ENCODE peak calls at places on chromosomes 1 and 21, in five cellular contexts. One of them, this sample, is unnamed. For H3K4me1, the result is how much of the 10 kb centered on the place peaks cover.

GRCh38 chr1:119940697-119941096 is 44.4 kb upstream of the ADAM30 start:
- DNase-seq in SJSA1: no peak
- DNase-seq in heart right ventricle: no peak
- DNase-seq in A673: no peak
- DNase-seq in ascending aorta: no peak
- DNase-seq in this sample: no peak

GRCh38 chr1:109539676-109540075 is at the start of gene GPR61:
- DNase-seq in SJSA1: no peak
- DNase-seq in heart right ventricle: no peak
- DNase-seq in A673: no peak
- DNase-seq in ascending aorta: no peak
- DNase-seq in this sample: no peak

GRCh38 chr1:115454835-115455511 is 116.9 kb upstream of the NGF start:
- DNase-seq in SJSA1: peak
- DNase-seq in heart right ventricle: peak
- DNase-seq in A673: no peak
- DNase-seq in ascending aorta: no peak
- DNase-seq in this sample: peak

GRCh38 chr1:234164098-234164709 is 209.1 kb upstream of the COA6 start:
- DNase-seq in SJSA1: no peak
- DNase-seq in heart right ventricle: no peak
- DNase-seq in A673: no peak
- DNase-seq in ascending aorta: no peak
- DNase-seq in this sample: no peak

GRCh38 chr1:211017066-211017691 is 116.8 kb downstream of the KCNH1 start:
- DNase-seq in SJSA1: peak
- DNase-seq in heart right ventricle: no peak
- DNase-seq in A673: no peak
- DNase-seq in ascending aorta: no peak
- DNase-seq in this sample: peak

GRCh38 chr1:171595324-171595723 is 26.7 kb upstream of the MYOCOS start:
- DNase-seq in SJSA1: peak
- DNase-seq in heart right ventricle: no peak
- DNase-seq in A673: no peak
- DNase-seq in ascending aorta: no peak
- DNase-seq in this sample: no peak

GRCh38 chr1:44609412-44609767 is 64.9 kb downstream of the TMEM53 start:
- DNase-seq in SJSA1: peak
- DNase-seq in heart right ventricle: peak
- DNase-seq in A673: peak
- DNase-seq in ascending aorta: peak
- DNase-seq in this sample: peak

GRCh38 chr1:93753766-93754763 is 72.4 kb upstream of the BCAR3 start:
- DNase-seq in SJSA1: peak
- DNase-seq in heart right ventricle: no peak
- DNase-seq in A673: no peak
- DNase-seq in ascending aorta: no peak
- DNase-seq in this sample: peak

GRCh38 chr1:219374167-219374566 is 200.5 kb downstream of the LYPLAL1 start:
- DNase-seq in SJSA1: no peak
- DNase-seq in heart right ventricle: no peak
- DNase-seq in A673: no peak
- DNase-seq in ascending aorta: no peak
- DNase-seq in this sample: no peak

GRCh38 chr1:173117108-173117633 is 66.4 kb upstream of the TNFSF18 start:
- DNase-seq in SJSA1: no peak
- DNase-seq in heart right ventricle: no peak
- DNase-seq in A673: no peak
- DNase-seq in ascending aorta: no peak
- DNase-seq in this sample: no peak

GRCh38 chr1:231188072-231188471 is 26.2 kb downstream of the TRIM67 start:
- DNase-seq in SJSA1: no peak
- DNase-seq in heart right ventricle: no peak
- DNase-seq in A673: no peak
- DNase-seq in ascending aorta: no peak
- DNase-seq in this sample: no peak

GRCh38 chr1:204493145-204493881 is 1.3 kb downstream of the PIK3C2B start:
- DNase-seq in SJSA1: no peak
- DNase-seq in heart right ventricle: peak
- DNase-seq in A673: peak
- DNase-seq in ascending aorta: peak
- DNase-seq in this sample: peak

GRCh38 chr21:15669247-15669646 is 60.5 kb upstream of the USP25 start:
- DNase-seq in SJSA1: no peak
- DNase-seq in heart right ventricle: no peak
- DNase-seq in A673: peak
- DNase-seq in ascending aorta: no peak
- DNase-seq in this sample: no peak

GRCh38 chr21:31630062-31630711 is 29.3 kb upstream of the SOD1 start:
- DNase-seq in SJSA1: peak
- DNase-seq in heart right ventricle: no peak
- DNase-seq in A673: peak
- DNase-seq in ascending aorta: peak
- DNase-seq in this sample: peak

GRCh38 chr1:55527831-55528230 is 312.7 kb upstream of the USP24 start:
- DNase-seq in SJSA1: no peak
- DNase-seq in heart right ventricle: no peak
- DNase-seq in A673: no peak
- DNase-seq in ascending aorta: no peak
- DNase-seq in this sample: no peak

GRCh38 chr1:183032122-183032921 is 9.1 kb downstream of the LAMC1 start:
- DNase-seq in SJSA1: peak
- DNase-seq in heart right ventricle: no peak
- DNase-seq in A673: peak
- DNase-seq in ascending aorta: no peak
- DNase-seq in this sample: peak

GRCh38 chr1:201678264-201679101 is 139.6 kb downstream of the NAV1 start:
- DNase-seq in SJSA1: peak
- DNase-seq in heart right ventricle: no peak
- DNase-seq in A673: peak
- DNase-seq in ascending aorta: no peak
- DNase-seq in this sample: no peak

GRCh38 chr1:18751425-18751824 is 108.0 kb downstream of the TAS1R2 start:
- DNase-seq in SJSA1: no peak
- DNase-seq in heart right ventricle: no peak
- DNase-seq in A673: no peak
- DNase-seq in ascending aorta: no peak
- DNase-seq in this sample: peak

GRCh38 chr1:66368261-66368660 is 165.7 kb upstream of the SGIP1 start:
- DNase-seq in SJSA1: no peak
- DNase-seq in heart right ventricle: no peak
- DNase-seq in A673: no peak
- DNase-seq in ascending aorta: no peak
- DNase-seq in this sample: no peak

GRCh38 chr21:31921079-31921478 is 48.3 kb downstream of the HUNK start:
- DNase-seq in SJSA1: peak
- DNase-seq in heart right ventricle: no peak
- DNase-seq in A673: no peak
- DNase-seq in ascending aorta: no peak
- DNase-seq in this sample: no peak

GRCh38 chr1:12556368-12556930 is 61.6 kb downstream of the DHRS3 start:
- DNase-seq in SJSA1: peak
- DNase-seq in heart right ventricle: no peak
- DNase-seq in A673: no peak
- DNase-seq in ascending aorta: peak
- DNase-seq in this sample: peak

GRCh38 chr1:6824665-6825368 is 39.6 kb downstream of the CAMTA1 start:
- DNase-seq in SJSA1: no peak
- DNase-seq in heart right ventricle: no peak
- DNase-seq in A673: no peak
- DNase-seq in ascending aorta: no peak
- DNase-seq in this sample: no peak
- H3K4me3 ChIP-seq in SJSA1: no peak
- H3K4me3 ChIP-seq in heart right ventricle: no peak
- H3K4me3 ChIP-seq in A673: no peak
- H3K4me3 ChIP-seq in ascending aorta: peak
- H3K4me3 ChIP-seq in this sample: no peak

DNA sequence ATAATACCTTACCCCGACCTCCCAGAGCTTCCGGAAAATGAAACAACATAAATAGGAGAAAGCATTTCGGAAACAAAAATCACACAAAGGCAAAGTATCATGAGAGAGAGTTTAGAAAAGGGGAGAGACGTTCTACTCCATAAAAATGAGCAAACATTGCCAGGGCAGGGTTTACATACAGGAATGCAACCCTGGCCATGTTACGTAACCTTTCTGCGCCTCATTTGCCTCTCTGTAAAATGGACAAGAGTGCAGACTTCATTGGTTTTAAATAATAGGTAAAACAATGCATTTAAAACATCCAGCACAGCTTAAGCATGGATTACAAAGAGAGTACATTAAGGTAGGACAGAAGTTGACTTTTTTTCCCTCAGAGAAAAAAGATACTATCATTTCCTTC is 45.6 kb downstream of the PHC2 start:
- DNase-seq in SJSA1: no peak
- DNase-seq in heart right ventricle: no peak
- DNase-seq in A673: no peak
- DNase-seq in ascending aorta: no peak
- DNase-seq in this sample: no peak
- H3K4me1 ChIP-seq in SJSA1: under half
- H3K4me1 ChIP-seq in heart right ventricle: half or more
- H3K4me1 ChIP-seq in A673: under half
- H3K4me1 ChIP-seq in ascending aorta: under half
- H3K4me1 ChIP-seq in this sample: half or more

GRCh38 chr1:111448918-111449702 is at the start of the genes ATP5PB and WDR77:
- DNase-seq in SJSA1: peak
- DNase-seq in heart right ventricle: peak
- DNase-seq in A673: peak
- DNase-seq in ascending aorta: peak
- DNase-seq in this sample: peak
- H3K4me3 ChIP-seq in SJSA1: peak
- H3K4me3 ChIP-seq in heart right ventricle: peak
- H3K4me3 ChIP-seq in A673: peak
- H3K4me3 ChIP-seq in ascending aorta: peak
- H3K4me3 ChIP-seq in this sample: peak

GRCh38 chr1:54337928-54338327 is 68.3 kb downstream of the SSBP3 start:
- DNase-seq in SJSA1: peak
- DNase-seq in heart right ventricle: no peak
- DNase-seq in A673: no peak
- DNase-seq in ascending aorta: no peak
- DNase-seq in this sample: no peak

GRCh38 chr1:54334996-54335395 is 71.2 kb downstream of the SSBP3 start:
- DNase-seq in SJSA1: no peak
- DNase-seq in heart right ventricle: no peak
- DNase-seq in A673: no peak
- DNase-seq in ascending aorta: no peak
- DNase-seq in this sample: peak

GRCh38 chr1:54335396-54336056 is 70.7 kb downstream of the SSBP3 start:
- DNase-seq in SJSA1: peak
- DNase-seq in heart right ventricle: peak
- DNase-seq in A673: peak
- DNase-seq in ascending aorta: peak
- DNase-seq in this sample: peak

GRCh38 chr1:54337034-54337433 is 69.2 kb downstream of the SSBP3 start:
- DNase-seq in SJSA1: no peak
- DNase-seq in heart right ventricle: no peak
- DNase-seq in A673: no peak
- DNase-seq in ascending aorta: no peak
- DNase-seq in this sample: no peak

DNA sequence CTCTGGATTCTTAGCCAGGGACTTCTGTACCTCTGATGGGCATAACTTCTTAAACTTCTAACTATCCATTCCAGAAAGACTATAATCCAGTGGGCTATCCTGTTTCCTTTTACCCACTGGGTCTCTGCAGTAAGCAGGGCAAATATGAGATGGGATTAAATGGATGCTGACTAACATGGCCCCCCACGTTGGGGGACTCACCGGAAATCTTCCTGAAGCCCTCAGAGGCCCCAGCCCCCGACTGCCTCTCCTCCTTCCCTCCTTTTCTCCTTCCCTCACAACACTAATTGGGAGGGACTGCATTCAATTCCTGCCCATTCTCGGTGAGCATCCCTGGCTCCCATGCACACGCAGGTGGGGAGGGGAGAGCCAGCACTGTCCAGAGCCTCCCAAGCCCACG is 70.1 kb downstream of the SSBP3 start:
- DNase-seq in SJSA1: no peak
- DNase-seq in heart right ventricle: no peak
- DNase-seq in A673: no peak
- DNase-seq in ascending aorta: no peak
- DNase-seq in this sample: peak
- H3K4me1 ChIP-seq in SJSA1: half or more
- H3K4me1 ChIP-seq in heart right ventricle: half or more
- H3K4me1 ChIP-seq in A673: under half
- H3K4me1 ChIP-seq in ascending aorta: under half
- H3K4me1 ChIP-seq in this sample: half or more

GRCh38 chr1:100538935-100539835 is 1.2 kb downstream of the GPR88 start:
- DNase-seq in SJSA1: peak
- DNase-seq in heart right ventricle: no peak
- DNase-seq in A673: peak
- DNase-seq in ascending aorta: no peak
- DNase-seq in this sample: no peak

GRCh38 chr1:100543640-100544039 is 5.7 kb downstream of the GPR88 start:
- DNase-seq in SJSA1: no peak
- DNase-seq in heart right ventricle: no peak
- DNase-seq in A673: peak
- DNase-seq in ascending aorta: no peak
- DNase-seq in this sample: peak

GRCh38 chr1:100542264-100542663 is 4.3 kb downstream of the GPR88 start:
- DNase-seq in SJSA1: no peak
- DNase-seq in heart right ventricle: no peak
- DNase-seq in A673: no peak
- DNase-seq in ascending aorta: no peak
- DNase-seq in this sample: no peak

GRCh38 chr1:100536031-100536430 is 1.9 kb upstream of the GPR88 start:
- DNase-seq in SJSA1: no peak
- DNase-seq in heart right ventricle: no peak
- DNase-seq in A673: no peak
- DNase-seq in ascending aorta: no peak
- DNase-seq in this sample: no peak

DNA sequence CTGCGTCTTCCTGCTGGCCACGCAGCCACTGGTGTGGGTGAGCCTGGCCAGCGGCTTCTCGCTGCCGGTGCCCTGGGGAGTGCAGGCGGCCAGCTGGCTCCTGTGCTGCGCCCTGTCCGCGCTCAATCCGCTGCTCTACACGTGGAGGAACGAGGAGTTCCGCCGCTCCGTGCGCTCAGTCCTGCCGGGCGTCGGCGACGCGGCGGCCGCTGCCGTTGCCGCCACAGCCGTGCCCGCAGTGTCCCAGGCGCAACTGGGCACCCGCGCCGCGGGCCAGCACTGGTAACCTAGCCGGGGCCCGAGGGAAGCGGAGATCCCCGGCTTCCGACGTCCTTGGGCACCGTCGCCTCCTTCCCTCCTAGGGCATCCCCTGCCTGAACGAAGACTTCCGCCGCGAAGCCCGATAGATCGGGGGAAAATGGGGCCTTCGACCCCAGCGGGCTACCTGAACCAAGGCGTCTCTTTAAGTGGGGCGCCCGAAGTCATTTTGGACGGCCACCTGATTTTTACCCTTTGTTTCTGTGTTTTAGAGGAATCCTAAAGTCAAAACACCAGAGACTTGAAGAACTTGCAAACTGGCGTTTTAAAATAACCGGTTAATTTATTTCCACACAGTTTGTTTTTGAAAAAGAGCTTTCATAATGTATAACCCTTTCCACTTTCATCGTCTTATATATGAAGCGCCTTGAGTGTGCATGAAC is 2.0 kb downstream of the GPR88 start:
- DNase-seq in SJSA1: peak
- DNase-seq in heart right ventricle: no peak
- DNase-seq in A673: peak
- DNase-seq in ascending aorta: no peak
- DNase-seq in this sample: no peak
- H3K4me3 ChIP-seq in SJSA1: peak
- H3K4me3 ChIP-seq in heart right ventricle: peak
- H3K4me3 ChIP-seq in A673: peak
- H3K4me3 ChIP-seq in ascending aorta: peak
- H3K4me3 ChIP-seq in this sample: no peak

GRCh38 chr1:33971018-33971710 is 107.3 kb downstream of the HMGB4 start:
- DNase-seq in SJSA1: no peak
- DNase-seq in heart right ventricle: no peak
- DNase-seq in A673: no peak
- DNase-seq in ascending aorta: no peak
- DNase-seq in this sample: no peak
- H3K4me1 ChIP-seq in SJSA1: under half
- H3K4me1 ChIP-seq in heart right ventricle: under half
- H3K4me1 ChIP-seq in A673: under half
- H3K4me1 ChIP-seq in ascending aorta: under half
- H3K4me1 ChIP-seq in this sample: under half